ENCODE peak calls at places on chromosomes 7 and 10, in nine cellular contexts. M, H, Y, T, I, O, V, R and Q are unnamed samples.

GRCh38 chr7:79495544-79496272 is 42.2 kb upstream of the MAGI2 start:
- DNase-seq in M (no peak), H (no peak), Y (peak), T (no peak), I (no peak), O (no peak), V (no peak), R (no peak), Q (no peak)

GRCh38 chr7:100089458-100090201 is 861 bp downstream of the COPS6 start:
- DNase-seq in M (no peak), H (no peak), Y (peak), T (no peak), I (no peak), O (no peak), V (no peak), R (no peak), Q (no peak)

GRCh38 chr10:21329995-21330627 is 195.4 kb downstream of the SKIDA1 start:
- DNase-seq in M (no peak), H (no peak), Y (peak), T (no peak), I (no peak), O (no peak), V (no peak), R (no peak), Q (no peak)

GRCh38 chr7:30478349-30479228 is at the start of gene NOD1:
- DNase-seq in M (peak), H (peak), Y (peak), T (peak), I (peak), O (peak), V (peak), R (peak), Q (peak)

GRCh38 chr7:81684513-81685262 is 85.2 kb downstream of the HGF start:
- DNase-seq in M (peak), H (peak), Y (peak), T (no peak), I (peak), O (no peak), V (peak), R (peak), Q (no peak)

GRCh38 chr10:23069019-23069665 is 26.2 kb upstream of the MSRB2 start:
- DNase-seq in M (no peak), H (no peak), Y (no peak), T (no peak), I (no peak), O (no peak), V (no peak), R (no peak), Q (no peak)

GRCh38 chr7:91603707-91604106 is 276.8 kb downstream of the MTERF1 start:
- DNase-seq in M (no peak), H (no peak), Y (no peak), T (no peak), I (no peak), O (no peak), V (no peak), R (no peak), Q (no peak)

GRCh38 chr10:85170026-85170425 is 841.6 kb downstream of the CCSER2 start:
- DNase-seq in M (no peak), H (no peak), Y (no peak), T (no peak), I (no peak), O (no peak), V (no peak), R (no peak), Q (no peak)

GRCh38 chr7:107692501-107692900 is 31.9 kb downstream of the SLC26A4 start:
- DNase-seq in M (no peak), H (no peak), Y (peak), T (no peak), I (no peak), O (no peak), V (no peak), R (no peak), Q (no peak)

GRCh38 chr7:12929416-12930140 is 242.1 kb downstream of the ARL4A start:
- DNase-seq in M (no peak), H (no peak), Y (no peak), T (no peak), I (no peak), O (no peak), V (no peak), R (no peak), Q (no peak)

GRCh38 chr10:24115403-24115802 is 93.5 kb upstream of the KIAA1217 start:
- DNase-seq in M (no peak), H (no peak), Y (peak), T (no peak), I (no peak), O (no peak), V (no peak), R (no peak), Q (no peak)

GRCh38 chr7:91083855-91084644 is 180.2 kb upstream of the FZD1 start:
- DNase-seq in M (no peak), H (peak), Y (no peak), T (no peak), I (no peak), O (no peak), V (no peak), R (peak), Q (no peak)

GRCh38 chr10:63929826-63930467 is 408.7 kb downstream of the REEP3 start:
- DNase-seq in M (no peak), H (peak), Y (no peak), T (no peak), I (no peak), O (no peak), V (no peak), R (no peak), Q (no peak)

GRCh38 chr7:34454381-34454780 is 203.6 kb upstream of the NPSR1 start:
- DNase-seq in M (no peak), H (no peak), Y (no peak), T (no peak), I (no peak), O (no peak), V (no peak), R (no peak), Q (no peak)

GRCh38 chr7:15358112-15358511 is 203.7 kb downstream of the AGMO start:
- DNase-seq in M (no peak), H (no peak), Y (no peak), T (no peak), I (no peak), O (no peak), V (no peak), R (no peak), Q (no peak)

GRCh38 chr10:29370612-29371092 is 81.8 kb downstream of the LYZL1 start:
- DNase-seq in M (no peak), H (peak), Y (peak), T (no peak), I (no peak), O (no peak), V (no peak), R (no peak), Q (no peak)

GRCh38 chr10:26567349-26567721 is 129.2 kb downstream of the APBB1IP start:
- DNase-seq in M (no peak), H (peak), Y (no peak), T (peak), I (peak), O (no peak), V (no peak), R (no peak), Q (no peak)

GRCh38 chr10:14142631-14143270 is 188.0 kb downstream of the FRMD4A start:
- DNase-seq in M (no peak), H (no peak), Y (no peak), T (no peak), I (no peak), O (no peak), V (no peak), R (no peak), Q (no peak)

GRCh38 chr10:9243861-9244515 is 1189.5 kb downstream of the GATA3 start:
- DNase-seq in M (no peak), H (no peak), Y (no peak), T (no peak), I (no peak), O (no peak), V (no peak), R (no peak), Q (no peak)

GRCh38 chr7:32048970-32049369 is 21.2 kb downstream of the PDE1C start:
- DNase-seq in M (no peak), H (no peak), Y (no peak), T (no peak), I (no peak), O (no peak), V (no peak), R (no peak), Q (no peak)

GRCh38 chr10:76874896-76875295 is 762.7 kb downstream of the KCNMA1 start:
- DNase-seq in M (peak), H (no peak), Y (no peak), T (no peak), I (no peak), O (no peak), V (no peak), R (no peak), Q (no peak)

GRCh38 chr10:77586719-77587423 is 50.7 kb downstream of the KCNMA1 start:
- DNase-seq in M (no peak), H (no peak), Y (peak), T (no peak), I (no peak), O (no peak), V (no peak), R (no peak), Q (no peak)

GRCh38 chr10:69726850-69727249 is 74.9 kb upstream of the COL13A1 start:
- DNase-seq in M (no peak), H (no peak), Y (no peak), T (no peak), I (no peak), O (no peak), V (no peak), R (peak), Q (no peak)

GRCh38 chr10:88222878-88223277 is 359.5 kb downstream of the PTEN start:
- DNase-seq in M (no peak), H (no peak), Y (no peak), T (no peak), I (no peak), O (no peak), V (no peak), R (no peak), Q (no peak)

GRCh38 chr10:48266528-48266927 is 8.0 kb downstream of the FRMPD2 start:
- DNase-seq in M (no peak), H (no peak), Y (no peak), T (no peak), I (no peak), O (peak), V (no peak), R (no peak), Q (no peak)

GRCh38 chr7:38296059-38296857 is 22.8 kb upstream of the TARP start:
- DNase-seq in M (no peak), H (no peak), Y (no peak), T (no peak), I (no peak), O (no peak), V (no peak), R (no peak), Q (no peak)

GRCh38 chr10:129790710-129791446 is 173.2 kb downstream of the EBF3 start:
- DNase-seq in M (no peak), H (no peak), Y (no peak), T (no peak), I (no peak), O (no peak), V (no peak), R (no peak), Q (no peak)

GRCh38 chr7:114784756-114785155 is 137.1 kb upstream of the MDFIC start:
- DNase-seq in M (peak), H (no peak), Y (no peak), T (no peak), I (no peak), O (no peak), V (no peak), R (no peak), Q (no peak)

GRCh38 chr7:98133181-98133580 is 26.5 kb downstream of the LMTK2 start:
- DNase-seq in M (no peak), H (no peak), Y (peak), T (no peak), I (no peak), O (no peak), V (no peak), R (no peak), Q (no peak)

GRCh38 chr7:104922187-104923009 is 91.6 kb upstream of the KMT2E start:
- DNase-seq in M (no peak), H (no peak), Y (peak), T (no peak), I (no peak), O (no peak), V (no peak), R (no peak), Q (no peak)

GRCh38 chr7:20199015-20199737 is 18.0 kb downstream of the MACC1 start:
- DNase-seq in M (peak), H (peak), Y (peak), T (no peak), I (no peak), O (no peak), V (no peak), R (peak), Q (peak)

GRCh38 chr7:51160411-51160810 is 156.2 kb downstream of the COBL start:
- DNase-seq in M (no peak), H (no peak), Y (no peak), T (no peak), I (no peak), O (no peak), V (no peak), R (no peak), Q (no peak)

GRCh38 chr10:24811906-24812305 is 88.2 kb upstream of the ARHGAP21 start:
- DNase-seq in M (peak), H (no peak), Y (no peak), T (peak), I (no peak), O (no peak), V (no peak), R (no peak), Q (no peak)

GRCh38 chr7:141355057-141355456 is 196.2 kb upstream of the AGK start:
- DNase-seq in M (no peak), H (no peak), Y (peak), T (no peak), I (no peak), O (no peak), V (no peak), R (no peak), Q (no peak)

GRCh38 chr7:82416402-82416801 is 27.2 kb downstream of the CACNA2D1 start:
- DNase-seq in M (no peak), H (no peak), Y (no peak), T (no peak), I (no peak), O (no peak), V (no peak), R (no peak), Q (no peak)

GRCh38 chr10:119725550-119726290 is at the start of gene INPP5F:
- DNase-seq in M (peak), H (peak), Y (peak), T (peak), I (peak), O (peak), V (peak), R (peak), Q (peak)
- TF ChIP-seq CTCF in M (no peak), H (peak), Y (no peak), T (peak), I (no peak), O (no peak), V (peak), R (peak), Q (no peak)

GRCh38 chr10:120938822-120939221 is 87.7 kb downstream of the WDR11 start:
- DNase-seq in M (no peak), H (no peak), Y (no peak), T (no peak), I (no peak), O (no peak), V (peak), R (no peak), Q (no peak)

GRCh38 chr10:120943542-120943941 is 92.4 kb downstream of the WDR11 start:
- DNase-seq in M (no peak), H (peak), Y (no peak), T (no peak), I (no peak), O (no peak), V (no peak), R (no peak), Q (no peak)

GRCh38 chr10:120942806-120943413 is 91.7 kb downstream of the WDR11 start:
- DNase-seq in M (peak), H (peak), Y (peak), T (peak), I (peak), O (peak), V (peak), R (peak), Q (peak)

GRCh38 chr10:120941468-120941867 is 90.3 kb downstream of the WDR11 start:
- DNase-seq in M (no peak), H (no peak), Y (no peak), T (no peak), I (no peak), O (no peak), V (no peak), R (no peak), Q (no peak)

GRCh38 chr10:120940299-120940900 is 89.2 kb downstream of the WDR11 start:
- DNase-seq in M (no peak), H (no peak), Y (no peak), T (no peak), I (no peak), O (no peak), V (peak), R (no peak), Q (no peak)
- TF ChIP-seq CTCF in M (no peak), H (no peak), Y (no peak), T (no peak), I (no peak), O (no peak), V (no peak), R (no peak), Q (no peak)

GRCh38 chr10:44436240-44436639 is 51.3 kb upstream of the CXCL12 start:
- DNase-seq in M (no peak), H (no peak), Y (no peak), T (no peak), I (no peak), O (no peak), V (no peak), R (no peak), Q (no peak)

GRCh38 chr10:44439845-44440244 is 54.9 kb upstream of the CXCL12 start:
- DNase-seq in M (no peak), H (no peak), Y (no peak), T (no peak), I (no peak), O (no peak), V (no peak), R (no peak), Q (no peak)

GRCh38 chr10:44439436-44439835 is 54.5 kb upstream of the CXCL12 start:
- DNase-seq in M (no peak), H (no peak), Y (no peak), T (no peak), I (no peak), O (no peak), V (no peak), R (no peak), Q (no peak)

GRCh38 chr10:44437837-44438752 is 53.2 kb upstream of the CXCL12 start:
- DNase-seq in M (no peak), H (no peak), Y (no peak), T (no peak), I (no peak), O (no peak), V (no peak), R (no peak), Q (no peak)

DNA sequence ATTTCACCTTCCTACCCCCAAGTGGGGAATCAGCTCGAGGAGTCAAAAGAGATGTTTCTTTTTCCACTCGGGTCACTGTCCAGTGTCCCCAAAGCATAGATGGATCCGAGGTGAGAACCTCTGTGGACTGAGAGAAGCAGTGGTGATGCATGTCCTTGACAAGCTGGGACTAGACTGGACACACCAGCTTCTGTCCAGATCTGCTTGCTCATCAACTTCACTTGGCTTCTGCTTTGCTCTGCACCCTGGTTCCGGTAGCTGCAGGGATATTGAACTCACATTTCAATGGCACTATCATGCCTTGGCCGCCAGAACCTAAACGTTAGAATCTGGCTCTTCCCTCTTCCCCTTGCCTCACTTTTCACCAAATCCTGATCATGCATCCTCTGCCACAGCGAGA is 50.3 kb upstream of the CXCL12 start:
- DNase-seq in M (no peak), H (no peak), Y (no peak), T (no peak), I (no peak), O (no peak), V (no peak), R (no peak), Q (no peak)
- TF ChIP-seq CTCF in M (no peak), H (no peak), Y (no peak), T (no peak), I (no peak), O (no peak), V (no peak), R (no peak), Q (no peak)

GRCh38 chr7:22292519-22292918 is 64.4 kb downstream of the RAPGEF5 start:
- DNase-seq in M (no peak), H (no peak), Y (no peak), T (no peak), I (no peak), O (no peak), V (no peak), R (no peak), Q (no peak)

GRCh38 chr7:22291979-22292378 is 65.0 kb downstream of the RAPGEF5 start:
- DNase-seq in M (no peak), H (peak), Y (no peak), T (no peak), I (peak), O (no peak), V (no peak), R (no peak), Q (no peak)

GRCh38 chr7:22296916-22297315 is 60.0 kb downstream of the RAPGEF5 start:
- DNase-seq in M (no peak), H (no peak), Y (peak), T (no peak), I (no peak), O (no peak), V (no peak), R (no peak), Q (no peak)

GRCh38 chr7:22296265-22296566 is 60.7 kb downstream of the RAPGEF5 start:
- DNase-seq in M (no peak), H (no peak), Y (no peak), T (no peak), I (no peak), O (no peak), V (no peak), R (no peak), Q (no peak)

DNA sequence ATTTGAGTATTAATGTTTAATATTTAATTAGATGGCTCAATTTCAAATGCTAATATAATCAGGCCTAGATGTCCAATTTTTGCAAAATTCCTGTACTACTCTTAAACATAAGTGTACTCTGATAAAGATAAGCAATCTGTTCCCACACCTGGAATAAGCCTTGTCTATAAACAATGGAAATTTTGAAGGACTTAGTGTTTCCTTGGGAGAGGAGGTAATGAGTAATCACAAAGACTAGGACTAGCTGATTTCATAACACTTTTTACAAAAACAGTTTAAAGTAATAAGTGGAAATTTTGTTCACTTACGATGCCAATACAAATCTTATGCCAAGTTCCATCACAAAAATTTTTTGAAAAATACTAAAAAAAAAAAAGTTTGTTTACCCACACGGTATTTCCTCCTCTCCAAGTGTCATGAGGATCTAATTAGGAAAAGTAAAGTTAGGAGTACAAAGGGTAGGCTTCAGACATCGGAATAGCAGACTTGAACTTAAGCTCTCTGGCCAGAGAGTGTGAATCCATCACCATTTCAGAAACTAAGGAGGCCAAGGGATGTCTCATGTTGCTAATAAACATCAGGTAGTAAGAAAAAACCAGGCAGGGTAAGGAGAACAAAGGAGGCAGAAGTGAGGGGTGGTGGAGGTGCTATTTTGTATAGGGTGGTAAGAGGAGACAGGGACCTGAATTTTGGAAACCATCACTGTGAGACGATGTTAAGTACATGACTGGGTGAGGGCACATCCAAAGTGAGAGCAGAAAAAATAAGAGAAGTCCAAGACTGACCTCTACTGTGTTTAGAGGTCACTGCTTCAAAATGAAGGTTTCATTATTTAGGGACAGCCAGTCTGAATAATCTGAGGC is 61.3 kb downstream of the RAPGEF5 start:
- DNase-seq in M (no peak), H (no peak), Y (peak), T (no peak), I (no peak), O (no peak), V (no peak), R (no peak), Q (no peak)
- TF ChIP-seq CTCF in M (no peak), H (peak), Y (no peak), T (peak), I (no peak), O (no peak), V (no peak), R (peak), Q (no peak)

DNA sequence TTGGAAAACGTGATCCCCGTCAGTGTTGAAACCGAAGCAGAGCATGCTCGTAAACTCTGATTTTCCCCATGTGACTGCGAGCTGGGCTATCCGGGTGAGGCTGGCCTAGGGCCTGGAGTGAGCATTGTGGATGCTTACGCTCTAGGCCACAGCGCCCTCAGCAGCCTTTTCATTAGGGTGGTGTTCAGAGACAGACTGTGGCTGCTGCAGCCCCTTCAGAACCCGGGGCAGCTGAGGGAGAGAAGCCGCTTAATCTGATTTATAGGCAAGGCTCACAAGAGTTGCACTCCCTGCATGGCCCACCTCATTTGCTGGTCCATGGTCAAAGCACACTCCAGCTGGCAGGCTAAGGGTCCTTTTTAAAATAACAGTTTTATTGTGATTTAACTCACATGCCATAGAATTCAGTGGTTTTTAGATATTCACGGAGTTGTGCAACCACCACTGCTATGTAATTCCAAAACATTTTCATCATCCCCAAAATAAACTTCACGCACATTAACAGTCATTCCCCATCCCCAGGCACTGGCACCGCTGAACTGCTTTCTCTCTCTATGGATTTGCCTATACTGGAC is 72.5 kb downstream of the SYPL1 start:
- DNase-seq in M (no peak), H (no peak), Y (peak), T (no peak), I (peak), O (no peak), V (no peak), R (no peak), Q (no peak)
- TF ChIP-seq CTCF in M (no peak), H (no peak), Y (no peak), T (no peak), I (no peak), O (no peak), V (peak), R (no peak), Q (no peak)